ENCODE peak calls at places on chromosome 14, in eight cellular contexts. V is adrenal gland; W is CD8-positive, alpha-beta T cell; Y is hepatocyte; T is astrocyte; D is esophagus muscularis mucosa; H is A549; K is cardiac muscle cell. B is an unnamed sample.

GRCh38 chr14:97025722-97026121 is 228.5 kb downstream of the VRK1 start:
- DNase-seq in V (no peak), W (no peak), Y (no peak), T (no peak), D (no peak), H (no peak), K (no peak), B (no peak)

GRCh38 chr14:23438130-23438893 is 2.9 kb upstream of the MYH7 start:
- DNase-seq in V (no peak), W (no peak), Y (no peak), T (no peak), D (no peak), H (no peak), K (no peak), B (no peak)

GRCh38 chr14:92655802-92656201 is 92.6 kb downstream of the LGMN start:
- DNase-seq in V (no peak), W (no peak), Y (no peak), T (no peak), D (no peak), H (no peak), K (no peak), B (no peak)

GRCh38 chr14:68759017-68759569 is 33.8 kb downstream of the ZFP36L1 start:
- DNase-seq in V (no peak), W (no peak), Y (no peak), T (no peak), D (no peak), H (no peak), K (no peak), B (no peak)

GRCh38 chr14:72126561-72126960 is 194.3 kb downstream of the RGS6 start:
- DNase-seq in V (no peak), W (no peak), Y (no peak), T (no peak), D (no peak), H (no peak), K (no peak), B (no peak)

GRCh38 chr14:59067135-59067894 is 121.2 kb upstream of the DAAM1 start:
- DNase-seq in V (no peak), W (no peak), Y (peak; percentile 40), T (no peak), D (no peak), H (no peak), K (peak; percentile 15), B (no peak)

GRCh38 chr14:104697892-104698583 is 8.6 kb downstream of the INF2 start:
- DNase-seq in V (no peak), W (no peak), Y (no peak), T (no peak), D (no peak), H (no peak), K (no peak), B (no peak)

GRCh38 chr14:54138024-54138353 is 181.4 kb upstream of the BMP4 start:
- DNase-seq in V (no peak), W (no peak), Y (no peak), T (no peak), D (no peak), H (no peak), K (no peak), B (no peak)

GRCh38 chr14:35337557-35338255 is 45.5 kb downstream of the PSMA6 start:
- DNase-seq in V (peak; percentile 78), W (no peak), Y (peak; percentile 13), T (no peak), D (no peak), H (no peak), K (no peak), B (no peak)

GRCh38 chr14:82621881-82622450 is 1088.3 kb upstream of the SEL1L start:
- DNase-seq in V (no peak), W (no peak), Y (no peak), T (no peak), D (no peak), H (no peak), K (no peak), B (peak; percentile 6)

GRCh38 chr14:102491366-102491765 is 18.2 kb downstream of the ANKRD9 start:
- DNase-seq in V (no peak), W (no peak), Y (no peak), T (no peak), D (no peak), H (no peak), K (no peak), B (no peak)

GRCh38 chr14:33811731-33812130 is 139.1 kb downstream of the EGLN3 start:
- DNase-seq in V (no peak), W (no peak), Y (no peak), T (no peak), D (no peak), H (no peak), K (no peak), B (no peak)

GRCh38 chr14:75090353-75090752 is 20.9 kb downstream of the ZC2HC1C start:
- DNase-seq in V (no peak), W (no peak), Y (no peak), T (no peak), D (no peak), H (no peak), K (no peak), B (no peak)

DNA sequence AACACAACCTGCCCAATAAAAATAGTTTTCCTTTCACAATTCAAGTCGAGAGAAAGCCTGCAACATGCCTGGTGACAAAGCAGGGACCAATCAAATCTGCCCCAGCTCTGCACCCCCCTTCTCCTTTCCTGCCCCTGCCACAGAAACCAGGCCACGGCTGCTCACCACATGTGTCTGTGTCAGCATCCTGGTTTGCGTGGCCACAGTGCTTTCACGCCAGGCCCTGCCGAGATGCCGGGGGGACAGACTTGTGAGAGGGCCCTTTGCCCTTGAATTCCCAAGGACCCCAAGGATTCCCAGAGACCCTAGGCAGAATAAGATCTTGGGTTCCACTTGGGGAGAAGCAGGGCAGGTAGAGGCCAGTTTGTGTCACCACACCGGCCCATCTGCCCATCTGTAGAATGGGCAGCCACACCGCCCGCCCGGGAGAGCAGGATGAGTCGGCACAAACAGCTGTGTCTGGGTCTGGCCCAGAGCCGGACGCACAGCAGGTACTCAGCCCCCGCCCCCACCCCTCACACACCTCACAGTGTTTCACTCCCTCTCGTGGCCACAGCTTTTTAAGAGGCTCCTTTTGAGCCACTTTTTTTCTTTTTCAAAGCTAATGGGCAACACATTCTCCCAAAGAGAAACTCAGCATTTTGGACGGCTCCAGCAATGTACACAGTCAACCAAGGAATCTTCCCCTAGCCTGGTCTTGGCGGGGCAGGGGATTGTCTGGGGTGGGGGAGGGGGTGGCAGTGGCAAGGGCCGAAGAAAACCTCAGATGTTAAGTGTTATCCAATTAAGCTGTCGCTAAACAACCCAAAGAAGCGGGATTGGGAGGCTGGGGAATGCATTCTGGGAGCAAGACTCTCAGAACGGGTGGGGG is 41.5 kb downstream of the BCL11B start:
- DNase-seq in V (no peak), W (peak; percentile 77), Y (peak; percentile 55), T (no peak), D (no peak), H (no peak), K (no peak), B (no peak)
- TF ChIP-seq CTCF in V (no peak), W (peak; percentile 46), Y (peak; percentile 41), T (no peak), D (no peak), H (no peak), K (no peak), B (no peak)

DNA sequence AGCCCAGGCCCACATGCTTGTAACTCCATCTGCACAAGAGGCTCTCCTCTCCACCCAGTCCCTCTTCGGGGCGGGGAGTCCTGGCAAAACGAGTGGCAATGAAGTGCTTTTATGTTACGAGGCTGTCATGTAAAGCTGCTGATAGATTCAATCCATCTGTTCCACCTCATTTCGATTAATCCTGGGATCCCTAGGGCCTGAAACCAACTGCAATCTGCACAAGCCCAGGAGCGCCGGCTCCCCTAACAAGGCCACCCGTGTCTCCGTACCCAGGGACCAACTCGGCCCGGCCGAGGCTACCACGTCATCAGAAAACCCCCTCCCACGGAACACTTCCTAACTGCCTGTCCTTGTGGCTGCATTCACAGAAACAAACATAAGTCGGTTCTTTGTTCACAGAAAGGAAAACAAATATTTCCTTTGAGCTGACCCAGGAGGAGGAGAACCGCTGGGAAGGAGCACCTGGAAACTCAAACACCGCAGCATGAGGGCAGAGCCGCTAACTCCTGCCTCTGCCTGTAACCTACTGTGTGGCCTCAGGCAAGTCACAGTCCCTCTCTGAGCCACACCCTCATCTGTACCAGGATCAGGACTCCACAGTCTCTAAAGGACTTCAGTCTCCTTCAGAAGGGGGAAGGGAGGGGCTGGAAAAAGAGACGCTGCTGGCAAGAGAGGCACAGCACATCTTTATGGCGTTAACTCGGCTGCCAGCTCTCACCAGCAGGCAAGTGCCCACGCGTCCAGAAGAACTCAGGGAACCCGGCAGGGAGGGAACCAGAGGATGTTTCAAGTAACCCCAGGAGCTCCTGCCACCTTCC is 47.8 kb downstream of the CCDC88C start:
- DNase-seq in V (no peak), W (no peak), Y (no peak), T (no peak), D (no peak), H (no peak), K (no peak), B (no peak)
- H3K4me1 ChIP-seq in V (peaks cover 13% of the 10 kb centered on the region), W (peaks cover 99% of the 10 kb centered on the region), Y (peaks cover 22% of the 10 kb centered on the region), T (peaks cover 15% of the 10 kb centered on the region), D (peaks cover 30% of the 10 kb centered on the region), H (no peaks in the 10 kb centered on the region), K (no peaks in the 10 kb centered on the region), B (peaks cover 18% of the 10 kb centered on the region)

GRCh38 chr14:100466111-100466856 is 120.9 kb downstream of the BEGAIN start:
- DNase-seq in V (no peak), W (no peak), Y (no peak), T (no peak), D (no peak), H (no peak), K (no peak), B (no peak)

GRCh38 chr14:100468557-100468956 is 118.7 kb downstream of the BEGAIN start:
- DNase-seq in V (no peak), W (no peak), Y (no peak), T (no peak), D (no peak), H (no peak), K (no peak), B (no peak)

GRCh38 chr14:100467939-100468338 is 119.3 kb downstream of the BEGAIN start:
- DNase-seq in V (no peak), W (no peak), Y (no peak), T (no peak), D (no peak), H (no peak), K (no peak), B (no peak)

GRCh38 chr14:100467046-100467750 is 120.0 kb downstream of the BEGAIN start:
- DNase-seq in V (no peak), W (no peak), Y (no peak), T (no peak), D (no peak), H (no peak), K (no peak), B (no peak)

GRCh38 chr14:100463937-100464336 is 123.3 kb downstream of the BEGAIN start:
- DNase-seq in V (no peak), W (no peak), Y (no peak), T (no peak), D (no peak), H (no peak), K (no peak), B (no peak)
- H3K4me3 ChIP-seq in V (no peak overlapping the region), W (no peak overlapping the region), Y (no peak overlapping the region), T (no peak overlapping the region), D (no peak overlapping the region), H (no peak overlapping the region), K (no peak overlapping the region), B (no peak overlapping the region)

DNA sequence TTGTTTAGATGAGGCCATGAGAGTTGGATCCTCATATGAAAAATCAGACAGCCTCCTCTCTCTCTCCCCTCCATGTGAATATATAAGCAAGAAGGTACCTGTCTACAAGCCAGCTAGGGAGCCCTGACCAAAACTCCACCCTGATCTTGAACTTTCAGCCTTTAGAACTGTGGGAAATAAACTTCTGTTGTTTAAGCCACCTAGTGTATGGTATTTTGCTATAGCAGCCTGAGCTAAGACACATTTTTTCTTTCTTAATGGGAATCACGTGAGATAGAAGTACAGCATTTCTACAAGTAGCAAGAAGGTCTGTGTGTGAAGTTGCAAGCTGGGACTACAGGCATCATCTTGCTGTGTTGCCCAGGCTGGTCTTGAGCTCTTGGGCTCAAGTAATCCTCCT is 16.3 kb upstream of the ABHD12B start:
- DNase-seq in V (no peak), W (no peak), Y (no peak), T (no peak), D (no peak), H (no peak), K (peak; percentile 35), B (no peak)
- TF ChIP-seq CTCF in V (no peak), W (no peak), Y (peak; percentile 14), T (no peak), D (no peak), H (no peak), K (peak; percentile 14), B (no peak)